ENCODE peak calls at places on chromosomes 16 and 17, in six cellular contexts. One of them, this sample, is unnamed.

GRCh38 chr16:85384831-85385462 is 228.2 kb upstream of the GSE1 start:
- DNase-seq in A549: no peak
- DNase-seq in esophagus squamous epithelium: no peak
- DNase-seq in psoas muscle: peak; percentile 9
- DNase-seq in neural progenitor cell: no peak
- DNase-seq in spleen: peak; percentile 71
- DNase-seq in this sample: peak; percentile 73

GRCh38 chr17:18950944-18951905 is 740 bp upstream of the SLC5A10 start:
- DNase-seq in A549: no peak
- DNase-seq in esophagus squamous epithelium: no peak
- DNase-seq in psoas muscle: no peak
- DNase-seq in neural progenitor cell: no peak
- DNase-seq in spleen: peak; percentile 39
- DNase-seq in this sample: no peak

GRCh38 chr16:4910828-4911227 is 26.1 kb downstream of the PPL start:
- DNase-seq in A549: no peak
- DNase-seq in esophagus squamous epithelium: no peak
- DNase-seq in psoas muscle: no peak
- DNase-seq in neural progenitor cell: no peak
- DNase-seq in spleen: no peak
- DNase-seq in this sample: no peak

GRCh38 chr17:60383379-60383778 is 8.6 kb downstream of the USP32 start:
- DNase-seq in A549: no peak
- DNase-seq in esophagus squamous epithelium: no peak
- DNase-seq in psoas muscle: no peak
- DNase-seq in neural progenitor cell: no peak
- DNase-seq in spleen: no peak
- DNase-seq in this sample: no peak

GRCh38 chr16:69112285-69113129 is 7.1 kb downstream of the HAS3 start:
- DNase-seq in A549: peak; percentile 66
- DNase-seq in esophagus squamous epithelium: no peak
- DNase-seq in psoas muscle: peak; percentile 43
- DNase-seq in neural progenitor cell: peak; percentile 84
- DNase-seq in spleen: peak; percentile 78
- DNase-seq in this sample: no peak

GRCh38 chr17:7750321-7750821 is 32.8 kb downstream of the DNAH2 start:
- DNase-seq in A549: no peak
- DNase-seq in esophagus squamous epithelium: no peak
- DNase-seq in psoas muscle: no peak
- DNase-seq in neural progenitor cell: no peak
- DNase-seq in spleen: no peak
- DNase-seq in this sample: peak; percentile 83

GRCh38 chr16:66325977-66326376 is 40.5 kb upstream of the CDH5 start:
- DNase-seq in A549: no peak
- DNase-seq in esophagus squamous epithelium: no peak
- DNase-seq in psoas muscle: no peak
- DNase-seq in neural progenitor cell: no peak
- DNase-seq in spleen: no peak
- DNase-seq in this sample: no peak

GRCh38 chr17:58172369-58173071 is 5.7 kb downstream of the OR4D2 start:
- DNase-seq in A549: peak; percentile 75
- DNase-seq in esophagus squamous epithelium: no peak
- DNase-seq in psoas muscle: no peak
- DNase-seq in neural progenitor cell: peak; percentile 64
- DNase-seq in spleen: no peak
- DNase-seq in this sample: peak; percentile 17

GRCh38 chr17:46157443-46158107 is 35.7 kb downstream of the KANSL1 start:
- DNase-seq in A549: no peak
- DNase-seq in esophagus squamous epithelium: no peak
- DNase-seq in psoas muscle: no peak
- DNase-seq in neural progenitor cell: no peak
- DNase-seq in spleen: no peak
- DNase-seq in this sample: no peak

GRCh38 chr16:47731252-47731651 is 270.1 kb downstream of the PHKB start:
- DNase-seq in A549: no peak
- DNase-seq in esophagus squamous epithelium: no peak
- DNase-seq in psoas muscle: no peak
- DNase-seq in neural progenitor cell: no peak
- DNase-seq in spleen: no peak
- DNase-seq in this sample: peak; percentile 89

GRCh38 chr17:12388206-12388605 is 277.5 kb upstream of the MYOCD start:
- DNase-seq in A549: peak; percentile 47
- DNase-seq in esophagus squamous epithelium: no peak
- DNase-seq in psoas muscle: no peak
- DNase-seq in neural progenitor cell: no peak
- DNase-seq in spleen: no peak
- DNase-seq in this sample: peak; percentile 21

GRCh38 chr16:24562811-24563210 is 23.4 kb downstream of the RBBP6 start:
- DNase-seq in A549: no peak
- DNase-seq in esophagus squamous epithelium: no peak
- DNase-seq in psoas muscle: no peak
- DNase-seq in neural progenitor cell: no peak
- DNase-seq in spleen: no peak
- DNase-seq in this sample: no peak

GRCh38 chr16:85401917-85402766 is 211.0 kb upstream of the GSE1 start:
- DNase-seq in A549: no peak
- DNase-seq in esophagus squamous epithelium: no peak
- DNase-seq in psoas muscle: no peak
- DNase-seq in neural progenitor cell: no peak
- DNase-seq in spleen: peak; percentile 53
- DNase-seq in this sample: no peak

GRCh38 chr17:50208611-50209061 is 7.2 kb upstream of the COL1A1 start:
- DNase-seq in A549: no peak
- DNase-seq in esophagus squamous epithelium: no peak
- DNase-seq in psoas muscle: no peak
- DNase-seq in neural progenitor cell: no peak
- DNase-seq in spleen: no peak
- DNase-seq in this sample: no peak

GRCh38 chr16:31453255-31454204 is 5.8 kb upstream of the ARMC5 start:
- DNase-seq in A549: peak; percentile 70
- DNase-seq in esophagus squamous epithelium: no peak
- DNase-seq in psoas muscle: peak; percentile 77
- DNase-seq in neural progenitor cell: peak; percentile 48
- DNase-seq in spleen: peak; percentile 32
- DNase-seq in this sample: peak; percentile 68

GRCh38 chr17:38415250-38416194 is 12.7 kb upstream of the ARHGAP23 start:
- DNase-seq in A549: peak; percentile 64
- DNase-seq in esophagus squamous epithelium: no peak
- DNase-seq in psoas muscle: peak; percentile 36
- DNase-seq in neural progenitor cell: peak; percentile 61
- DNase-seq in spleen: no peak
- DNase-seq in this sample: no peak

GRCh38 chr16:66409156-66409555 is 17.9 kb upstream of the BEAN1 start:
- DNase-seq in A549: no peak
- DNase-seq in esophagus squamous epithelium: no peak
- DNase-seq in psoas muscle: no peak
- DNase-seq in neural progenitor cell: no peak
- DNase-seq in spleen: no peak
- DNase-seq in this sample: peak; percentile 85

GRCh38 chr16:8262299-8262698 is 328.0 kb downstream of the TMEM114 start:
- DNase-seq in A549: peak; percentile 58
- DNase-seq in esophagus squamous epithelium: no peak
- DNase-seq in psoas muscle: no peak
- DNase-seq in neural progenitor cell: no peak
- DNase-seq in spleen: no peak
- DNase-seq in this sample: no peak

GRCh38 chr16:69190046-69190588 is 3.2 kb downstream of the SNTB2 start:
- DNase-seq in A549: no peak
- DNase-seq in esophagus squamous epithelium: no peak
- DNase-seq in psoas muscle: no peak
- DNase-seq in neural progenitor cell: no peak
- DNase-seq in spleen: no peak
- DNase-seq in this sample: no peak

GRCh38 chr16:53372942-53373871 is 61.1 kb upstream of the RBL2 start:
- DNase-seq in A549: peak; percentile 9
- DNase-seq in esophagus squamous epithelium: no peak
- DNase-seq in psoas muscle: no peak
- DNase-seq in neural progenitor cell: no peak
- DNase-seq in spleen: peak; percentile 94
- DNase-seq in this sample: peak; percentile 51

GRCh38 chr16:30715777-30716445 is 16.9 kb downstream of the SRCAP start:
- DNase-seq in A549: peak; percentile 27
- DNase-seq in esophagus squamous epithelium: no peak
- DNase-seq in psoas muscle: no peak
- DNase-seq in neural progenitor cell: no peak
- DNase-seq in spleen: peak; percentile 51
- DNase-seq in this sample: peak; percentile 65

GRCh38 chr17:36183001-36183810 is 6.8 kb upstream of the TBC1D3B start:
- DNase-seq in A549: peak; percentile 55
- DNase-seq in esophagus squamous epithelium: no peak
- DNase-seq in psoas muscle: peak; percentile 55
- DNase-seq in neural progenitor cell: peak; percentile 94
- DNase-seq in spleen: peak; percentile 91
- DNase-seq in this sample: peak; percentile 27

GRCh38 chr16:8920676-8921625 is 38.8 kb downstream of the LITAFD start:
- DNase-seq in A549: no peak
- DNase-seq in esophagus squamous epithelium: no peak
- DNase-seq in psoas muscle: no peak
- DNase-seq in neural progenitor cell: no peak
- DNase-seq in spleen: no peak
- DNase-seq in this sample: no peak

GRCh38 chr17:58300336-58300735 is 19.6 kb upstream of the MPO start:
- DNase-seq in A549: no peak
- DNase-seq in esophagus squamous epithelium: no peak
- DNase-seq in psoas muscle: no peak
- DNase-seq in neural progenitor cell: no peak
- DNase-seq in spleen: no peak
- DNase-seq in this sample: no peak

GRCh38 chr17:3888343-3889171 is 4.3 kb downstream of the CAMKK1 start:
- DNase-seq in A549: no peak
- DNase-seq in esophagus squamous epithelium: no peak
- DNase-seq in psoas muscle: peak; percentile 87
- DNase-seq in neural progenitor cell: peak; percentile 68
- DNase-seq in spleen: no peak
- DNase-seq in this sample: peak; percentile 79

GRCh38 chr16:85250609-85251223 is 138.4 kb upstream of the CIBAR2 start:
- DNase-seq in A549: no peak
- DNase-seq in esophagus squamous epithelium: no peak
- DNase-seq in psoas muscle: no peak
- DNase-seq in neural progenitor cell: no peak
- DNase-seq in spleen: no peak
- DNase-seq in this sample: no peak

GRCh38 chr17:37361543-37361942 is 14.2 kb upstream of the C17orf78 start:
- DNase-seq in A549: peak; percentile 59
- DNase-seq in esophagus squamous epithelium: no peak
- DNase-seq in psoas muscle: no peak
- DNase-seq in neural progenitor cell: no peak
- DNase-seq in spleen: no peak
- DNase-seq in this sample: peak; percentile 96

GRCh38 chr17:28317965-28318758 is 838 bp upstream of the TMEM97 start:
- DNase-seq in A549: no peak
- DNase-seq in esophagus squamous epithelium: no peak
- DNase-seq in psoas muscle: no peak
- DNase-seq in neural progenitor cell: peak; percentile 64
- DNase-seq in spleen: peak; percentile 85
- DNase-seq in this sample: no peak
- H3K27ac ChIP-seq in A549: peak overlapping the region; percentile 79
- H3K27ac ChIP-seq in esophagus squamous epithelium: no peak overlapping the region
- H3K27ac ChIP-seq in psoas muscle: peak overlapping the region; percentile 59
- H3K27ac ChIP-seq in neural progenitor cell: peak overlapping the region; percentile 34
- H3K27ac ChIP-seq in spleen: peak overlapping the region; percentile 68
- H3K27ac ChIP-seq in this sample: no peak overlapping the region

GRCh38 chr17:40791808-40792436 is 7.8 kb downstream of the KRT28 start:
- DNase-seq in A549: peak; percentile 61
- DNase-seq in esophagus squamous epithelium: no peak
- DNase-seq in psoas muscle: no peak
- DNase-seq in neural progenitor cell: peak; percentile 52
- DNase-seq in spleen: no peak
- DNase-seq in this sample: no peak
- TF ChIP-seq CTCF in A549: peak; percentile 98
- TF ChIP-seq CTCF in esophagus squamous epithelium: peak; percentile 68
- TF ChIP-seq CTCF in psoas muscle: peak; percentile 53
- TF ChIP-seq CTCF in neural progenitor cell: peak; percentile 82
- TF ChIP-seq CTCF in spleen: peak; percentile 29
- TF ChIP-seq CTCF in this sample: peak; percentile 85

DNA sequence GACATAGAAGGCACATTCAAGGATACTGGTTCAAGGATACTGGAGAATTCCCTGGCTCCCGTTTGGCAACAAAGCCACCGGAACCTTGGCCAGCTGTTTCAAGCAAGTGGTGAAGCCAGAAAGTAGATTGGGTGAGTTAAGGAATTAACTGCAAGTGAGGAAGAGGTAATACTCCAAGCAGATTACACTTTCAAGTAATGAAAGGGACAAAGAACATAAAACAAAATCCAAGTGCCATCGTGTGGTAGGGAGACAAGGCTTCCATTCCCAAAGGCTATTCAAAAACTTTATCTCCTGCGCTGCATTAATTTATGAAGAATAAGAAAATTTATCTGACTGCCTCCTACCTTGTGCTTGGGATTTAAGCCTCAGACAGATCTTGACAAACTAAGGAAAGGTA is 27.8 kb downstream of the XPO6 start:
- DNase-seq in A549: no peak
- DNase-seq in esophagus squamous epithelium: no peak
- DNase-seq in psoas muscle: no peak
- DNase-seq in neural progenitor cell: no peak
- DNase-seq in spleen: no peak
- DNase-seq in this sample: no peak
- H3K4me1 ChIP-seq in A549: peaks cover 64% of the 10 kb centered on the region
- H3K4me1 ChIP-seq in esophagus squamous epithelium: peaks cover 19% of the 10 kb centered on the region
- H3K4me1 ChIP-seq in psoas muscle: peaks cover 46% of the 10 kb centered on the region
- H3K4me1 ChIP-seq in neural progenitor cell: peaks cover 6% of the 10 kb centered on the region
- H3K4me1 ChIP-seq in spleen: peaks cover 57% of the 10 kb centered on the region
- H3K4me1 ChIP-seq in this sample: peaks cover 11% of the 10 kb centered on the region

GRCh38 chr16:28910046-28911031 is 14.7 kb downstream of the RABEP2 start:
- DNase-seq in A549: peak; percentile 55
- DNase-seq in esophagus squamous epithelium: no peak
- DNase-seq in psoas muscle: no peak
- DNase-seq in neural progenitor cell: no peak
- DNase-seq in spleen: no peak
- DNase-seq in this sample: peak; percentile 56
- H3K27ac ChIP-seq in A549: peak overlapping the region; percentile 70
- H3K27ac ChIP-seq in esophagus squamous epithelium: peak overlapping the region; percentile 43
- H3K27ac ChIP-seq in psoas muscle: peak overlapping the region; percentile 52
- H3K27ac ChIP-seq in neural progenitor cell: no peak overlapping the region
- H3K27ac ChIP-seq in spleen: peak overlapping the region; percentile 52
- H3K27ac ChIP-seq in this sample: no peak overlapping the region

GRCh38 chr17:44992242-44992939 is 24.3 kb upstream of the C1QL1 start:
- DNase-seq in A549: no peak
- DNase-seq in esophagus squamous epithelium: no peak
- DNase-seq in psoas muscle: no peak
- DNase-seq in neural progenitor cell: no peak
- DNase-seq in spleen: no peak
- DNase-seq in this sample: no peak
- TF ChIP-seq CTCF in A549: no peak
- TF ChIP-seq CTCF in esophagus squamous epithelium: no peak
- TF ChIP-seq CTCF in psoas muscle: no peak
- TF ChIP-seq CTCF in neural progenitor cell: no peak
- TF ChIP-seq CTCF in spleen: no peak
- TF ChIP-seq CTCF in this sample: no peak